ENCODE peak calls at places on chromosomes 12 and 14, in five cellular contexts. V is SJSA1, Y is cardiac fibroblast, Z is astrocyte of the spinal cord, R is AG04450. Q is an unnamed sample.

GRCh38 chr12:123119808-123120207 is 31.1 kb downstream of the PITPNM2 start:
- DNase-seq in Z (no peak), V (no peak), R (no peak), Y (no peak), Q (no peak)

GRCh38 chr12:75345531-75345930 is 11.1 kb downstream of the GLIPR1L1 start:
- DNase-seq in Y (peak; percentile 20), R (no peak), Z (no peak), V (no peak), Q (no peak)

GRCh38 chr14:71686677-71687076 is 245.6 kb upstream of the RGS6 start:
- DNase-seq in Z (no peak), R (no peak), Y (peak; percentile 54), V (no peak), Q (no peak)

GRCh38 chr14:94906991-94907587 is 137.2 kb upstream of the GSC start:
- DNase-seq in Y (no peak), V (no peak), R (no peak), Z (no peak), Q (no peak)

GRCh38 chr14:47539065-47539464 is 136.3 kb downstream of the MDGA2 start:
- DNase-seq in V (no peak), Z (peak; percentile 20), Y (no peak), R (no peak), Q (peak; percentile 13)

GRCh38 chr12:118345355-118345754 is 27.4 kb downstream of the TAOK3 start:
- DNase-seq in R (no peak), V (no peak), Y (no peak), Z (no peak), Q (no peak)

GRCh38 chr14:90287791-90288190 is 31.4 kb downstream of the PSMC1 start:
- DNase-seq in Y (no peak), Z (no peak), R (no peak), V (no peak), Q (no peak)

GRCh38 chr12:52615208-52615868 is 3.0 kb downstream of the KRT73 start:
- DNase-seq in Z (no peak), Y (peak; percentile 3), R (no peak), V (no peak), Q (no peak)

GRCh38 chr14:64501326-64502171 is 2.1 kb downstream of the ZBTB25 start:
- DNase-seq in V (peak; percentile 45), Z (peak; percentile 71), R (no peak), Y (peak; percentile 70), Q (no peak)

GRCh38 chr12:25557830-25558436 is 4.8 kb upstream of the LMNTD1 start:
- DNase-seq in R (no peak), Y (peak; percentile 75), V (no peak), Z (peak; percentile 51), Q (peak; percentile 13)

GRCh38 chr12:67025543-67026114 is 243.5 kb upstream of the CAND1 start:
- DNase-seq in R (no peak), Z (peak; percentile 34), Y (peak; percentile 30), V (no peak), Q (peak; percentile 58)

GRCh38 chr14:76936483-76936882 is 92.0 kb downstream of the IRF2BPL start:
- DNase-seq in Y (peak; percentile 52), R (no peak), Z (peak; percentile 59), V (no peak), Q (no peak)

GRCh38 chr12:120818416-120818815 is 85.7 kb downstream of the SPPL3 start:
- DNase-seq in Y (no peak), Z (no peak), R (no peak), V (no peak), Q (no peak)

GRCh38 chr12:113093409-113094101 is 37.0 kb downstream of the DTX1 start:
- DNase-seq in Z (no peak), V (no peak), R (no peak), Y (no peak), Q (no peak)

GRCh38 chr12:27652174-27652763 is 44.0 kb upstream of the REP15 start:
- DNase-seq in Z (peak; percentile 86), Y (peak; percentile 91), V (peak; percentile 70), R (peak; percentile 63), Q (peak; percentile 75)

GRCh38 chr14:68146812-68147211 is 327.2 kb downstream of the RAD51B start:
- DNase-seq in R (peak; percentile 88), V (peak; percentile 82), Z (peak; percentile 98), Y (peak; percentile 97), Q (no peak)

GRCh38 chr12:107400686-107401447 is 284.7 kb upstream of the PWP1 start:
- DNase-seq in V (no peak), Y (peak; percentile 76), Z (no peak), R (no peak), Q (no peak)

GRCh38 chr14:105474478-105475268 is at the start of gene CRIP2:
- DNase-seq in V (no peak), Z (peak; percentile 26), Y (peak; percentile 33), R (no peak), Q (no peak)

GRCh38 chr12:43105426-43105981 is 446.5 kb downstream of the ADAMTS20 start:
- DNase-seq in R (no peak), Y (no peak), V (peak; percentile 61), Z (no peak), Q (no peak)

GRCh38 chr14:96275182-96276112 is 19.4 kb downstream of the BDKRB1 start:
- DNase-seq in Y (peak; percentile 71), V (peak; percentile 81), R (peak; percentile 83), Z (peak; percentile 66), Q (peak; percentile 54)

GRCh38 chr14:30874999-30875787 is 834 bp downstream of the COCH start:
- DNase-seq in Z (no peak), R (no peak), V (no peak), Y (no peak), Q (no peak)

GRCh38 chr12:85834378-85834777 is 1.8 kb downstream of the RASSF9 start:
- DNase-seq in Y (no peak), Z (no peak), V (no peak), R (no peak), Q (no peak)
- H3K4me3 ChIP-seq in Y (no peak overlapping the region), Z (peak overlapping the region; percentile 63), V (no peak overlapping the region), R (no peak overlapping the region), Q (no peak overlapping the region)

GRCh38 chr14:103652806-103653205 is 23.8 kb downstream of the KLC1 start:
- DNase-seq in Z (no peak), V (no peak), Y (no peak), R (no peak), Q (no peak)
- H3K4me3 ChIP-seq in Z (no peak overlapping the region), V (no peak overlapping the region), Y (no peak overlapping the region), R (no peak overlapping the region), Q (no peak overlapping the region)

GRCh38 chr14:104133496-104133895 is 4.9 kb upstream of the KIF26A start:
- DNase-seq in V (no peak), R (no peak), Z (no peak), Y (no peak), Q (no peak)

GRCh38 chr14:104136472-104137296 is 1.7 kb upstream of the KIF26A start:
- DNase-seq in Z (no peak), R (no peak), Y (peak; percentile 5), V (no peak), Q (no peak)

GRCh38 chr14:104134061-104134965 is 4.1 kb upstream of the KIF26A start:
- DNase-seq in V (no peak), R (no peak), Y (no peak), Z (no peak), Q (no peak)

GRCh38 chr14:104135904-104136471 is 2.4 kb upstream of the KIF26A start:
- DNase-seq in R (no peak), Z (no peak), Y (no peak), V (no peak), Q (no peak)

DNA sequence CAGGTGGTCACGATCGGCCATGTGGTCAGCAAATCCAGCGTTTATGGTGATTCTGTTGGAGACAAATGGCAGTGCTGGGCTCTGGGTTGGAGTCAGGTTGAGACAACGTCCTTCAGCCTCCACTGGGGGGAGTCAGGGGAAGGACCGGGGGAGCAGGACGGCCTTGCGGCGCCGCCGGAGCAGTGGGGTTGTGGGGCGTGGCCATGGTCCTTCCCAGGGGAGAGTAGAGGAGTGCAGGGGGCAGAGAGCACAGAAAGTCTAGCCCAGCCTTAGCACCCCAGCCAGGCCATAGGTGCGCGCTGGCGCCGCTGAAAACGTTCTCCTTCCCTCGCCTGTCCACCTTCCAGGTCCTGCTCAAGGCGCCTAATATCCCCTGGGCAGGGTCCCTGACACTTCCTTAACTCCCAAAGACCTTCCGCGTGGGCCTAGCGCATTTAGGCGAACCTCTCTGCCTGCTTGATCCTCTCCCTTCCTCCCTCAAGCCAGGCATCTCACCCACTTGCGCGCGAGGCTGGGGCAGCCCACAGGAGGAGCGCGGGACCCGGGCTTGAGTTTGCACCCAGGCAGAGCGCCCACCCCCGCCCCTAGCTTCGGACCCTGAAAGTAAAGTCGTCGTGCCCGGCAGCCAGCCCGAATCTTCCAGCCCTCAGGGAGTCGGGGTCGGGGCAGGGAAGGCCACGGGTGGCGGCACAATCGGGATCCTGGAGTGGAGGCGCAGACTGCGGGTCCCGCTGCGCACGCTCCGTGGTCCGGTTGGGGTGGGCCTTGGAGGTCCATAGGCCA is 3.1 kb upstream of the KIF26A start:
- DNase-seq in Z (no peak), R (no peak), Y (peak; percentile 25), V (no peak), Q (peak; percentile 64)
- H3K4me3 ChIP-seq in Z (no peak overlapping the region), R (no peak overlapping the region), Y (no peak overlapping the region), V (no peak overlapping the region), Q (peak overlapping the region; percentile 41)

GRCh38 chr12:65670775-65671174 is 153.5 kb upstream of the HMGA2 start:
- DNase-seq in Y (peak; percentile 53), V (no peak), R (no peak), Z (peak; percentile 48), Q (no peak)
- H3K4me3 ChIP-seq in Y (no peak overlapping the region), V (no peak overlapping the region), R (no peak overlapping the region), Z (no peak overlapping the region), Q (no peak overlapping the region)

DNA sequence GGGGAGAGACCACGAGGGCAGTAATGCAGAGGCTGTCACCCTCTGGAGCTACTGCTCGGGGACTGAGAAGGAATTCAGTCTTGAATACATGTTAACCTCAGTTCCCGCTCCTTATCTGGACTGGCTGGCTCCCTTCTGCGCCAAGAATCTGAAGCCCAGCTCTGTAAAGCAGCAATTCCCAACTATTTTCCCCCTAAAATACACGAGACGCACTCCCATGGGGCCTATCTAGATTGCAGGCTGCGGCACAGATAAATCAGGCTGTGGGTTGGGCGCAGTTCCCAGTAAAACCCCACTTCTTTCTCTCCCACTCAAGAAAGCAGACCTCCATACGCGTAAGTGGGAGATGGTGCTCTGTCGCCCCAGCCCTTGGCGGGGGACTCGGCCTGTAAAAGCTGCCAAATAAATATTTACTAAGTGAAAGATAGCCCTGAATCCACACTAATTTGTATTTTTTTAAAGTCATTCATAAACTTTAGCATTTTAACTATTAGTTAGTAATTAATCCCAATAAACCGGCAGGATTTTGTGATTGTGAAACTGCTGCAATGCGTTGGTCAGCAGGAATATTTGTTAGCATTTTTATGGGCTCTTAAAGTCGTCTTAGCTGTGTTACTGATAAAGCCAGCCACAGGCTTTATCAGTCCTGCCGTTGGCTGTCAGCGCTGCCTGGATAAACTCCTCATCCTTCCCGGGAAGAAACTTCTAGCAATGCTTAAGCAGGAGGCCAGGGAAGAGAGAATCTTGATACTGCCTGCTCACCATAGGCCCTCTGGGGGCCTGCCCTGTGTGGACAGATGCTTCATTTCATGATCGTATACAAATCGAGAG is 17.8 kb downstream of the FBXL14 start:
- DNase-seq in Y (peak; percentile 55), V (no peak), R (no peak), Z (peak; percentile 66), Q (no peak)
- H3K4me3 ChIP-seq in Y (peak overlapping the region; percentile 1), V (no peak overlapping the region), R (peak overlapping the region; percentile 34), Z (no peak overlapping the region), Q (no peak overlapping the region)

Q was measured in iPS DF 6.9.